ENCODE peak calls at places on chromosomes 5 and 9, in seven cellular contexts. S, I, G, Z, Y, W and D are unnamed samples. For H3K9me2, the result is how much of the 10 kb centered on the place peaks cover.

GRCh38 chr9:34437006-34437925 is 21.1 kb downstream of the FAM219A start:
- DNase-seq in S (peak), I (peak), G (peak), Z (peak), Y (peak), W (peak), D (peak)

GRCh38 chr5:24629798-24630197 is 15.0 kb downstream of the CDH10 start:
- DNase-seq in S (no peak), I (no peak), G (no peak), Z (no peak), Y (no peak), W (no peak), D (no peak)

GRCh38 chr5:62779010-62779422 is 200.4 kb downstream of the LRRC70 start:
- DNase-seq in S (peak), I (peak), G (peak), Z (peak), Y (peak), W (peak), D (peak)

GRCh38 chr5:42974546-42974945 is 65.6 kb downstream of the ANXA2R start:
- DNase-seq in S (no peak), I (no peak), G (no peak), Z (no peak), Y (no peak), W (no peak), D (no peak)

GRCh38 chr9:84677080-84677479 is 7.6 kb downstream of the NTRK2 start:
- DNase-seq in S (no peak), I (peak), G (no peak), Z (no peak), Y (no peak), W (no peak), D (no peak)

GRCh38 chr5:31860726-31861432 is 221.9 kb downstream of the PDZD2 start:
- DNase-seq in S (no peak), I (no peak), G (no peak), Z (no peak), Y (no peak), W (no peak), D (peak)

GRCh38 chr9:72185561-72185960 is 36.3 kb downstream of the GDA start:
- DNase-seq in S (no peak), I (peak), G (no peak), Z (no peak), Y (no peak), W (no peak), D (peak)

GRCh38 chr5:148924817-148925216 is 98.4 kb downstream of the ADRB2 start:
- DNase-seq in S (no peak), I (no peak), G (no peak), Z (no peak), Y (peak), W (no peak), D (peak)

GRCh38 chr5:172973931-172974330 is 9.6 kb upstream of the ATP6V0E1 start:
- DNase-seq in S (no peak), I (no peak), G (no peak), Z (no peak), Y (no peak), W (no peak), D (no peak)

GRCh38 chr5:31066655-31067328 is 126.7 kb upstream of the CDH6 start:
- DNase-seq in S (no peak), I (peak), G (no peak), Z (no peak), Y (no peak), W (no peak), D (no peak)

GRCh38 chr9:969693-970309 is 6.7 kb upstream of the DMRT3 start:
- DNase-seq in S (no peak), I (no peak), G (no peak), Z (no peak), Y (no peak), W (no peak), D (no peak)

GRCh38 chr9:92480332-92480771 is 2.0 kb downstream of the ASPN start:
- DNase-seq in S (no peak), I (peak), G (no peak), Z (no peak), Y (no peak), W (peak), D (peak)

GRCh38 chr9:82893549-82893948 is 169.4 kb downstream of the RASEF start:
- DNase-seq in S (no peak), I (no peak), G (no peak), Z (no peak), Y (no peak), W (no peak), D (no peak)
- H3K9me2 ChIP-seq in S (under half), I (under half), G (under half), Z (under half), Y (under half), W (under half), D (under half)

GRCh38 chr5:116911074-116911473 is 336.5 kb upstream of the SEMA6A start:
- DNase-seq in S (no peak), I (no peak), G (peak), Z (no peak), Y (no peak), W (no peak), D (no peak)

GRCh38 chr5:116914869-116915504 is 340.4 kb upstream of the SEMA6A start:
- DNase-seq in S (no peak), I (no peak), G (no peak), Z (no peak), Y (no peak), W (no peak), D (no peak)
- H3K9me2 ChIP-seq in S (under half), I (under half), G (under half), Z (under half), Y (under half), W (under half), D (under half)

GRCh38 chr5:179292681-179293080 is 52.6 kb downstream of the ADAMTS2 start:
- DNase-seq in S (peak), I (no peak), G (no peak), Z (no peak), Y (no peak), W (no peak), D (no peak)
- H3K9me2 ChIP-seq in S (under half), I (under half), G (under half), Z (under half), Y (under half), W (under half), D (under half)

DNA sequence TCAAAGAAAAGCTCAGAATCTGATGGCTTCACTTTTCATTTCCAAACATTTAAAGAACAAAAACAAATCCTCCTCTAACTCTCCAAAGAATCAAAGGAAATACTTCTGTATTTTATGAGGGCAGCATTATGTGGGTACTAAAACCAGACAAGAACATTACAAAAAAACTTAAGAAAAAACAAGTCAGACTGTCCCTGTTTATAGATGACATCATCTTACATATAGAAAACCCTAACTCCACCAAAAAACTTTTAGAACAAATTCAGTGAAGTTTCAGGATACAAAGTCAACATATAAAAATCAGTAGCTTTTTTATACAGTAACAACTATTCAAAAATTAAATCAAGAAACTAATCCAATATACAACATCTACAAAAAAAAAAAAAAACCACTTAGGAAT is 136.2 kb downstream of the PJA2 start:
- DNase-seq in S (no peak), I (no peak), G (no peak), Z (no peak), Y (no peak), W (no peak), D (no peak)
- H3K9me2 ChIP-seq in S (under half), I (under half), G (under half), Z (under half), Y (under half), W (under half), D (under half)

DNA sequence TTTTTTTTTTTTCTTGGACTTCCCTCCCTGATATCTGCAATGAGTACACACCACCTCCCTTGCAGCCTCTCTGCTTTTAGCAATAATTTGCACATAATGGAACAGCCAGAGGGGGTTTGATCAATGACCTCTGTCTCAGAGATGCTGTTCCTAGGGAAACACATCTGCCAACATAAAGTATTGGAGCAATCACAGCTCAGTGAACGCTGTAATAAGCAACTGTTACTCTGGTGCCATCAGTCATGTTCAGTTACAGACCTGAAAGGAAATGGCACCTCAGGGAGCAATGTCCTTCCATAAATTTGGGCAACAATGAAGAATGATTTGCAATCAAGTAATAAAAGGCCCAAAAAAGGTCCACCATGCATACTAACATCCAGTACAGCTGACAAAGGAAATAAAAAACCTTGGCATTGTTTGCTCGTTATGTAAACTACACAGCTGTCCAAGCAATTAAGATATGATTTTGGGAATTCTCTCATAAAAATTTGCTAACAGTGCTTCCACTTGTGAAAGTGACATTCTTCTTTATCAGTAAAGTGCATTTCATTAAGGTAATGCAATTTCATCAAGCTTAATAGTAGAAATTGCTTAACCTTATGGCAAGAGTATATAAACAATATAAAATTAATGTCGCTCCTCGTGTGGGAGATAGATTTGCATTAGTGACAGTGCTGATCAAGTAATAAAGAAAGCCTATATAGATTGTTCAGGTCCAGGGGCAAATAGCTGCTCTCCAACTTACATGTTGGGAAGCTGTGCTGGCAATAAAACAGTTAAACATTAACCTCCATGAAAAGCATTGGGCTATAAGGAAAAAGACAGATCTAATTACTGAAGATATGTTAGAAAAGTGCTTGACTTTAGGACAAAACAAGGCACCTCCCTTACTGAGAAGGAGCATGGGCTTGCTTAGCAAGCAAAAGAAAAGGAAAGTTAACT is 167.7 kb downstream of the RASEF start:
- DNase-seq in S (peak), I (no peak), G (no peak), Z (no peak), Y (no peak), W (peak), D (no peak)
- H3K9me2 ChIP-seq in S (under half), I (under half), G (under half), Z (under half), Y (under half), W (under half), D (under half)

DNA sequence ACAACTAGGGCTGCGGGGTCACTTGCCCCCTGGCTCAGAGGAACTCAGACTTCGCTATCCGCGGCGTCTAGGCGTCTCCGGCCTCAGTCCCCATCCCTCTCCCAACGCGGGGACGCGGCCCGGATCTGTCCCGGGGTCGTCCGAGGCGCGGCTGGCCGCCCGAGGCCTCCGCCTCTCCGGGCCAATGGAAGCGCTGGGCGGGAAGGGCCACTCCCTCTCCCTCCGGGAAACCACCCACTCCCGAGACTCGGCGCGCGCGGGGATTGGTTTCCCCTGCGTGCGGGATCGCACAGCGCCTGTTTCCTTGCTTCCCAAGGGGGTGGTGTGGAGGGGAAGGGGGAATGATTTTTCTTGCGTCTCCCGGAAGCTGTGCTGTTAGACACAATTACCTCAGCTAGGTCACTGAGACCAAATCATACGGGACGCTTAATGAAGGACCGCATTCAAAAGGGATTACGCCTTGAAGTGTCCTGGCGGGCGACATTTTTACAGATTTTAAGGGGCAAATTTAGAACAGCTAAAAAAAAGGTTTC is 38.4 kb downstream of the NR2F1 start:
- DNase-seq in S (peak), I (no peak), G (no peak), Z (no peak), Y (peak), W (peak), D (peak)
- H3K9me2 ChIP-seq in S (under half), I (under half), G (under half), Z (under half), Y (under half), W (under half), D (under half)

GRCh38 chr5:174528821-174529544 is 195.4 kb upstream of the MSX2 start:
- DNase-seq in S (no peak), I (no peak), G (no peak), Z (no peak), Y (no peak), W (no peak), D (peak)

GRCh38 chr5:174529925-174530681 is 194.3 kb upstream of the MSX2 start:
- DNase-seq in S (no peak), I (no peak), G (no peak), Z (no peak), Y (no peak), W (no peak), D (no peak)

GRCh38 chr5:174531782-174532191 is 192.6 kb upstream of the MSX2 start:
- DNase-seq in S (no peak), I (no peak), G (no peak), Z (no peak), Y (no peak), W (no peak), D (peak)

GRCh38 chr5:174526177-174526576 is 198.2 kb upstream of the MSX2 start:
- DNase-seq in S (no peak), I (no peak), G (no peak), Z (no peak), Y (no peak), W (no peak), D (no peak)

DNA sequence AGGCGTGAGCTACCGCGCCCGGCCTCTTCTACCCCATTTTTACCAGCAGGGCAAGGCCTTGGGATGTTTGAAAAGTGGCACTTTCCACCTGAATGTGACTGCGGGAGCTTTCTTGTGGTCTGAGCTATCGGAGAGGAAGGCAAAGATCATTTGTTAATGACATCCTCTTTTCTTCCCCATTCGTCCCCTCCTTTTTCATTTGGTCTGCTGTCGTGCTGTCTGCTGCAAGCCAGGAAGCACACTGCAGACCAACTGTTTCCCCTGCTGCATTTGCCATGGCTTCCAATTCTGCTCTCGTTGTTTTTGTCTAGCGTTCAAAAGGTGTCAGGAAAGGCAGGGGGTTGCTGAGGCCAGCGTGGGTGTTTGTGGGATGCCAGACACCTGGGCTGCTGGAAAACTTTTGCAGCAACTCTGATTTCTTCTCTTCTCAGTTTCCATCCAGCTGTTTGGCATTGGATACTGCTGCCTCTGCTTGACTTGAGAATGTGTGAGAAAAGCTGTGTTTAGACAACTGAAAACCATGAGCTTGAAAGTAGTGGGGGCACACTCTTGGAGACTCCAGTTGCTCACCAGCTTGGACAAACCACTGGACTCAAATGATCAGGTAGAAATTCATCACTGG is 196.3 kb upstream of the MSX2 start:
- DNase-seq in S (no peak), I (no peak), G (no peak), Z (no peak), Y (no peak), W (no peak), D (no peak)
- H3K9me2 ChIP-seq in S (under half), I (under half), G (under half), Z (under half), Y (under half), W (under half), D (under half)

GRCh38 chr5:146828385-146828784 is 50.2 kb downstream of the PPP2R2B start:
- DNase-seq in S (peak), I (peak), G (no peak), Z (no peak), Y (no peak), W (peak), D (no peak)
- H3K9me2 ChIP-seq in S (under half), I (under half), G (under half), Z (under half), Y (under half), W (under half), D (under half)

DNA sequence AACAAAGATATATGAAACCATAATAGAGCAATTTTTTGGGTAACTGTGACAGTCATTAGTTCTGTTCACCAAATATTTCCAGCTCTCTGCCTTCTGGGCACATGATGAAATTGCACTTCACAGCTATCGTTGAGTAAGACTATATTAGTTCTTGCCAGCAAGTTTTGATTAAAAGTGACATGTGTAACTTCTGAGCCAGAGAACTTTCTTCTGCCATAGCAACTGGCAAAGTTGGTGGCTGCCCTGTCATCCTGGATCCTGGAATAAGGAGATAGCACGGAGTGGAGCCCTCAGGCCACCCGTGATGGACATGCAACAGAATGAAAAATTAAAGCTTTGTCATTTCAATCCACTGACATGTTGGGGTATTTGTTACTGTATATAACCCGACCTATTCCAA is 194.4 kb upstream of the VCAN start:
- DNase-seq in S (no peak), I (no peak), G (no peak), Z (no peak), Y (no peak), W (no peak), D (no peak)
- H3K9me2 ChIP-seq in S (under half), I (under half), G (under half), Z (under half), Y (under half), W (under half), D (under half)

GRCh38 chr9:75602074-75602473 is 288.4 kb upstream of the PCSK5 start:
- DNase-seq in S (no peak), I (no peak), G (no peak), Z (no peak), Y (no peak), W (no peak), D (no peak)
- H3K9me2 ChIP-seq in S (under half), I (under half), G (under half), Z (under half), Y (under half), W (under half), D (under half)